ENCODE peak calls at places on chromosomes 2 and 18, in six cellular contexts. J is foreskin fibroblast, K is epithelial cell of esophagus, S is colonic mucosa, B is A549, G is cardiac muscle cell. Z is an unnamed sample.

GRCh38 chr2:234406085-234406484 is 90.8 kb downstream of the ARL4C start:
- DNase-seq in J (no peak), K (peak), S (no peak), B (peak), G (no peak), Z (no peak)

GRCh38 chr2:88760819-88761598 is 69.5 kb downstream of the RPIA start:
- DNase-seq in J (no peak), K (no peak), S (no peak), B (no peak), G (no peak), Z (no peak)

GRCh38 chr18:32443356-32443755 is 27.3 kb downstream of the GAREM1 start:
- DNase-seq in J (no peak), K (no peak), S (no peak), B (no peak), G (no peak), Z (no peak)

GRCh38 chr18:48355526-48356115 is 53.6 kb downstream of the ZBTB7C start:
- DNase-seq in J (no peak), K (no peak), S (no peak), B (no peak), G (no peak), Z (no peak)

GRCh38 chr2:182444806-182445205 is 18.0 kb upstream of the PDE1A start:
- DNase-seq in J (no peak), K (no peak), S (no peak), B (no peak), G (no peak), Z (no peak)

GRCh38 chr2:29698216-29698615 is 223.2 kb downstream of the ALK start:
- DNase-seq in J (no peak), K (peak), S (no peak), B (no peak), G (no peak), Z (no peak)

GRCh38 chr2:187174582-187174981 is 273.5 kb downstream of the CALCRL start:
- DNase-seq in J (no peak), K (no peak), S (no peak), B (no peak), G (no peak), Z (no peak)

GRCh38 chr2:79717364-79718007 is 204.6 kb downstream of the CTNNA2 start:
- DNase-seq in J (peak), K (no peak), S (no peak), B (peak), G (peak), Z (peak)

GRCh38 chr2:10452334-10452733 is 4.2 kb upstream of the ODC1 start:
- DNase-seq in J (peak), K (peak), S (peak), B (peak), G (no peak), Z (peak)

GRCh38 chr18:70074091-70074490 is 126.4 kb upstream of the CD226 start:
- DNase-seq in J (peak), K (no peak), S (no peak), B (no peak), G (no peak), Z (no peak)

GRCh38 chr18:80210312-80211083 is 36.8 kb downstream of the PARD6G start:
- DNase-seq in J (no peak), K (peak), S (peak), B (no peak), G (peak), Z (no peak)

GRCh38 chr2:184644685-184645084 is 46.4 kb downstream of the ZNF804A start:
- DNase-seq in J (no peak), K (peak), S (no peak), B (no peak), G (no peak), Z (no peak)

GRCh38 chr2:24105816-24106215 is 17.3 kb downstream of the PFN4 start:
- DNase-seq in J (no peak), K (peak), S (no peak), B (no peak), G (no peak), Z (peak)

GRCh38 chr2:121205321-121205942 is 79.6 kb downstream of the TFCP2L1 start:
- DNase-seq in J (no peak), K (peak), S (no peak), B (no peak), G (peak), Z (peak)

GRCh38 chr2:181785677-181786344 is 105.5 kb upstream of the NEUROD1 start:
- DNase-seq in J (peak), K (peak), S (no peak), B (peak), G (no peak), Z (peak)

GRCh38 chr2:5693288-5694015 is 1.3 kb downstream of the SOX11 start:
- DNase-seq in J (no peak), K (no peak), S (no peak), B (peak), G (peak), Z (peak)

GRCh38 chr18:9756566-9757470 is 48.7 kb downstream of the RAB31 start:
- DNase-seq in J (no peak), K (no peak), S (no peak), B (no peak), G (no peak), Z (no peak)

GRCh38 chr18:25164211-25164836 is 187.6 kb downstream of the ZNF521 start:
- DNase-seq in J (no peak), K (no peak), S (no peak), B (no peak), G (no peak), Z (no peak)

GRCh38 chr2:26442707-26443106 is 35.2 kb downstream of the OTOF start:
- DNase-seq in J (no peak), K (no peak), S (no peak), B (no peak), G (no peak), Z (no peak)

GRCh38 chr2:44098050-44098449 is 70.6 kb upstream of the PPM1B start:
- DNase-seq in J (no peak), K (no peak), S (no peak), B (no peak), G (no peak), Z (no peak)

GRCh38 chr2:30989746-30990145 is 148.5 kb downstream of the GALNT14 start:
- DNase-seq in J (no peak), K (no peak), S (no peak), B (no peak), G (no peak), Z (no peak)

GRCh38 chr2:9287400-9288059 is 80.9 kb downstream of the ASAP2 start:
- DNase-seq in J (peak), K (peak), S (no peak), B (peak), G (no peak), Z (peak)

GRCh38 chr2:104406273-104406726 is 447.6 kb upstream of the POU3F3 start:
- DNase-seq in J (no peak), K (peak), S (no peak), B (no peak), G (peak), Z (peak)

GRCh38 chr18:10397004-10397403 is 57.4 kb upstream of the APCDD1 start:
- DNase-seq in J (no peak), K (no peak), S (no peak), B (no peak), G (no peak), Z (no peak)

GRCh38 chr18:7711495-7711894 is 144.4 kb downstream of the PTPRM start:
- DNase-seq in J (no peak), K (no peak), S (no peak), B (no peak), G (no peak), Z (no peak)

GRCh38 chr2:55408946-55409868 is 10.4 kb downstream of the CCDC88A start:
- DNase-seq in J (no peak), K (peak), S (no peak), B (no peak), G (no peak), Z (peak)

GRCh38 chr2:191061381-191061982 is 47.5 kb upstream of the STAT1 start:
- DNase-seq in J (no peak), K (no peak), S (no peak), B (no peak), G (no peak), Z (no peak)

GRCh38 chr2:65479528-65479927 is 47.1 kb upstream of the SPRED2 start:
- DNase-seq in J (no peak), K (no peak), S (no peak), B (no peak), G (no peak), Z (no peak)

GRCh38 chr18:44715245-44715644 is 34.6 kb downstream of the SETBP1 start:
- DNase-seq in J (peak), K (peak), S (no peak), B (no peak), G (no peak), Z (peak)

GRCh38 chr18:48840491-48840877 is 110.3 kb downstream of the SMAD7 start:
- DNase-seq in J (no peak), K (no peak), S (no peak), B (no peak), G (no peak), Z (no peak)

GRCh38 chr18:63895190-63895589 is 7.7 kb downstream of the SERPINB2 start:
- DNase-seq in J (no peak), K (no peak), S (no peak), B (no peak), G (no peak), Z (no peak)

DNA sequence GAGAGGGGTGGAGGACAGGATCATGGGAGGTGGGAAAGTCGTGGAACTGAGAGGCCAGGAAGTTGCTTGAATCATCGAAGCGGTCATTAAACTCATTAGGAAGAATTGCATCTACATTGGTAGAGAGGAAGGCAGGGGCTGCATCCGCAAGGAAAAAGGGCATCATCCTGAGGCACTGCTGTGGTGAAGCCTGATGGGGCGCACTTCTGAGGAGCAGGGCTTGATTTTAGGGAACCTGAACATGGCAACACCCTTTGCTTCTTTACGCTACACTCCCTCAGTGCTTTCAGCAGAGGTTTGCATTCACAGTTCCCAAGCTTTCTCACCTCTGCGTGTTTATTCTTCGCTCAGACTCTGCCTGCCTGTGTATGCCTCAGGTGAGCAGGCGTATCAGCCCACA is 352.0 kb upstream of the RAB6C start:
- DNase-seq in J (no peak), K (no peak), S (no peak), B (no peak), G (no peak), Z (no peak)
- TF ChIP-seq CTCF in J (no peak), K (no peak), S (no peak), B (no peak), G (no peak), Z (no peak)

GRCh38 chr2:69253033-69253535 is 133.9 kb downstream of the GFPT1 start:
- DNase-seq in J (no peak), K (no peak), S (no peak), B (no peak), G (no peak), Z (peak)
- H3K4me3 ChIP-seq in J (no peak), K (no peak), S (no peak), B (no peak), G (no peak), Z (no peak)

DNA sequence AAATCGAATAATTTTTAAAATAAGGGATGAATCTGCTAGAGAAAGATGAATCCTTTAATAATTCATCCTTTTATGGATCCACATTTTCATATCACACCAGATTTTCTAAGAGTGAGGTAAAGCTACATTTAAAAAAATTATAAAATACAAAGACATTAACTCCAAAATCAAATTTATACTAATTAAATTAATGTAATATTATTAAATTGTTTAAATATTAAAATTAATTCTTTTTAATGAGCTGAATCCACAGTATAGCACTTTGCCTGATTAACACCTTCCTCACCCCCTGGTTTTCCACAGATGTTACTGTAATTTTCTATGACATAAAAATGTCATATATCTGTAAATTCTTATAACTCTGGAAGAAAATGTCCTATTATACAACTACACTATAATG is 26.2 kb downstream of the ZRANB3 start:
- DNase-seq in J (no peak), K (no peak), S (no peak), B (no peak), G (no peak), Z (no peak)
- TF ChIP-seq CTCF in J (no peak), K (no peak), S (no peak), B (no peak), G (no peak), Z (no peak)

DNA sequence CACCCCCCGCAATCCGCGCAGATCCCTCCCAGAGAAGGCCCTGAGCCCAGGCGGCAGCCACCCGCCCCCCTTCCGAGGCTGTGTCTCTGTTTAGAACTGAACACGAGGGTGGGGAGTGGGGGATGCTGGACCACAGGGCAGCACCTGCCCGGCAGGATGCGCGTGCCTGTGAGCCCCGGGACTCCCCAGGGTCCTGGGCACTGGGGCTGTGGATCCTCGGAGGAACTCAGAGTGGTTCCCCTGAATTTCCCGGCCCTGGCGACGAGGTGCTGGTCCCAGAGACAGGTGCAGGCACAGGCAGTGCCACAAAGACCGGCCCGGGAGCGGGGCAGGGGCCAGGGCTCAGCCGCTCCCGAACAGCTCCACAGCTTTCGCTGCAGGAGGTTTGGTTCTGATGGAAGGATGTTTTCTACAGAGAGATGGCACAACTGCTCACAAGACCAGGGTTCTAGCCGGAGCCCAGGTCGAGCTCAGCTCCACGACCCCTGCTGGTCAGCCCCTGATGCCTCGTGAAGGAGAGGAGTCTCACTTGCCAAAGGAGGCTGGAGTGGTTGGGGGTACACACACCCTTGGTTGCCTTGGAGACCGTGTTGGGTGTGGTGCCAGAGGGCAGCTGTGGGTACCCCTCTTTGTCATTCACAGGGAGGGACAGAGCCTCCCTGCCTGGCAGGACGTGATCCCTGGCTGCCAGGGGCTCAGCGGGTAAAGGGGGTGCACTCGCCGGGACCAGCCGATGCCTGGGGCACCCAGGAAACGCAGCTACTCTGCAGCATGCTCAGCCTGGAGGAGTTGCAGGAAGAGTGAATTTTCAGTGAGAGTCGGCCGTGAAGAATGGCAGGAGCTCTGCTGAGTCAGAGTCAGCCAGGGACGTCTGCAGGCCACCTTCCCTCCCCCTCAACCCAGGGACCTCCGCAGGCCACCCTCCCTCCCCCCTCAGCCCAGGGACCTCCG is 4.4 kb upstream of the NEU4 start:
- DNase-seq in J (no peak), K (no peak), S (peak), B (peak), G (no peak), Z (peak)
- H3K4me3 ChIP-seq in J (peak), K (no peak), S (no peak), B (no peak), G (no peak), Z (no peak)

DNA sequence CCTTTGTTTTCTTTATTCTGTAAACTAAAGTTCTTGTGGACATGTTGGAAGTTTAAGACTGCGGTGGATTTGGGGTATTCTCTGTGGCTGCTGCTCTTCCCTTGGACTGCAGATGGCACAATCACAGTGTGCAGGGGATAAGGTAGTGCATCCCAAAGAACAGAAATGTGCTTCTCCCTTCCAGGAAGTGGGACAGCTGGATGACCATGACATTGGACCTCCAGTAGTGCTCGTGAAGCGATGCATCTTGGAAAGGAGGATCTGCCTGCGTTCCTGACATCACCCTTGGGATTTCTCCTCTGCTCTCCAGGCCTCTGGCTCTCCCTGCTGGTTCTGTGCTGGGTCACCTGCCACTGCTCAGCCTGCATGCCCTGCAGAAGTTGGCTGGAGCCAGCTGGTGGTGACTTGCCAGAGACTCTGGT is 109.9 kb downstream of the SLC4A3 start:
- DNase-seq in J (no peak), K (peak), S (no peak), B (peak), G (peak), Z (no peak)
- TF ChIP-seq CTCF in J (peak), K (peak), S (no peak), B (peak), G (peak), Z (peak)

DNA sequence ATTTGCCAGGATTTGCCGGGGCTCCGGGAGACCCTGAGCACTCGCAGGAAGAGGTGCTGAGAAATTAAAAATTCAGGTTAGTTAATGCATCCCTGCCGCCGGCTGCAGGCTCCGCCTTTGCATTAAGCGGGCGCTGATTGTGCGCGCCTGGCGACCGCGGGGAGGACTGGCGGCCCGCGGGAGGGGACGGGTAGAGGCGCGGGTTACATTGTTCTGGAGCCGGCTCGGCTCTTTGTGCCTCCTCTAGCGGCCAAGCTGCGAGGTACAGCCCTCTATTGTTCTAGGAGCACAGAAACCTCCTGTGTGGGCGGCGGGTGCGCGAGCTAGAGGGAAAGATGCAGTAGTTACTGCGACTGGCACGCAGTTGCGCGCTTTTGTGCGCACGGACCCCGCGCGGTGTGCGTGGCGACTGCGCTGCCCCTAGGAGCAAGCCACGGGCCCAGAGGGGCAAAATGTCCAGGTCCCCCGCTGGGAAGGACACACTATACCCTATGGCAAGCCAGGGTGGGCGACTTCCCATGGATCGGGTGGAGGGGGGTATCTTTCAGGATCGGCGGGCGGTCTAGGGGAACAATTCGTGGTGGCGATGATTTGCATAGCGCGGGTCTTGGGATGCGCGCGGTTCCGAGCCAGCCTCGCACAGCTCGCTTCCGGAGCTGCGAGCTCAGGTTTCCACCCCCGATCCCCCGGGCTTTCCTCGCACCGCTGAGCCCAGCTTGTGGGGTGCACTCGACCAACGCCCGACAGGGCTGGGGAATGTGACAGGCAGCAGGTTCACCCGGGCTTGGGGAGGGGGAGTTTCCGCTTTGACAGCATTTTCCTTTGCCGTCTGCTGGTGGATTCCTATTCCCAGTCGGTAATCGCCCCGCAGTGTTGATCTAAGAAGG is 2.9 kb downstream of the ONECUT2 start:
- DNase-seq in J (peak), K (peak), S (peak), B (peak), G (peak), Z (peak)
- H3K4me3 ChIP-seq in J (no peak), K (no peak), S (no peak), B (peak), G (peak), Z (peak)

DNA sequence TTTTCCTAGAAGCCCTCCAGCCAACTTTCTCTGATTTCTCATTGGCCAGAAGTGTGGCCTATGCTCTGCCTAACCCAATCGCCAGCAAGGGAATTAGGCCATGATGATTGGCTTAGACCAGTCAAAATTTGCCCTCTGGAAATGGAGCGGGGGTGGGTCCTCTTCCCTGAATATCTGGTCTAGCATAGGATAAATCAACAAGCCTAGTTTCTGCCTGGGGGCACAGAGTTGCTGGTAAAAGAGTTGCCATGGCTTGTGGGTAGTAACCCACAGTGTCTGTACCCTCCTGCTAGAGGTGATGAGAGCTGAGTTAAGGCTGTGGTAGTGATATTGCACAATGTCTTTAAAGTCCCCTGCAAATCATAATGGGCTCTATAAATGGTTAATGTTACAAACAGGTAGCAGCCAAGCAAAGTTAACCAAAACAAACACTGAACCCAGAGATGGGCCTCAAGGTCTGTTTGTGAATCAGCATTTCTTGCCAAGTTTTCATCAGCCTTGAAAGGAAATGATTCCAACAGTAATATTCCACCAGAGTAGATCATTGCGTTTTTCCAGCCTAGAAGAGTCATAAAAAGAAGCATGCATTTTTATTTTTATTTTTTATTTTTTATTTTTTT is 19.3 kb downstream of the GALM start:
- DNase-seq in J (peak), K (peak), S (no peak), B (peak), G (no peak), Z (no peak)
- TF ChIP-seq CTCF in J (no peak), K (no peak), S (no peak), B (no peak), G (no peak), Z (no peak)

Z was measured in AG10803.